ENCODE peak calls at places on chromosomes 6 and 20, in eight cellular contexts. M is GM23248, J is uterus, X is heart left ventricle, Z is Caco-2, C is BE2C, H is sigmoid colon, R is trophoblast cell. N is an unnamed sample.

GRCh38 chr6:25202505-25202904 is 76.7 kb upstream of the CARMIL1 start:
- DNase-seq in M (peak; percentile 82), J (no peak), X (no peak), Z (no peak), C (no peak), H (no peak), R (no peak), N (no peak)

GRCh38 chr6:53811746-53812145 is 16.9 kb downstream of the LRRC1 start:
- DNase-seq in M (no peak), J (no peak), X (no peak), Z (no peak), C (no peak), H (no peak), R (no peak), N (no peak)

GRCh38 chr20:16444056-16444777 is 129.0 kb downstream of the KIF16B start:
- DNase-seq in M (no peak), J (no peak), X (no peak), Z (no peak), C (no peak), H (no peak), R (no peak), N (no peak)

GRCh38 chr20:58623579-58624473 is 27.3 kb upstream of the STX16 start:
- DNase-seq in M (peak; percentile 99), J (peak; percentile 87), X (peak; percentile 79), Z (peak; percentile 74), C (peak; percentile 88), H (peak; percentile 80), R (peak; percentile 83), N (no peak)

GRCh38 chr20:4925842-4926530 is 75.3 kb downstream of the SLC23A2 start:
- DNase-seq in M (peak; percentile 73), J (peak; percentile 75), X (peak; percentile 68), Z (no peak), C (no peak), H (peak; percentile 81), R (no peak), N (no peak)

GRCh38 chr6:112139052-112139451 is 51.7 kb downstream of the FAM229B start:
- DNase-seq in M (no peak), J (no peak), X (no peak), Z (no peak), C (no peak), H (no peak), R (no peak), N (no peak)

GRCh38 chr6:159682265-159682664 is 10.8 kb downstream of the SOD2 start:
- DNase-seq in M (peak; percentile 6), J (no peak), X (no peak), Z (no peak), C (no peak), H (no peak), R (no peak), N (no peak)

GRCh38 chr6:3542032-3542640 is 85.3 kb upstream of the SLC22A23 start:
- DNase-seq in M (no peak), J (no peak), X (no peak), Z (no peak), C (no peak), H (no peak), R (no peak), N (no peak)

GRCh38 chr20:49901588-49901987 is 13.7 kb downstream of the SPATA2 start:
- DNase-seq in M (no peak), J (no peak), X (no peak), Z (peak; percentile 30), C (no peak), H (peak; percentile 63), R (no peak), N (no peak)

GRCh38 chr20:5863040-5863811 is 87.1 kb downstream of the TRMT6 start:
- DNase-seq in M (peak; percentile 61), J (peak; percentile 15), X (no peak), Z (no peak), C (no peak), H (no peak), R (no peak), N (no peak)

GRCh38 chr6:25637946-25638345 is 14.1 kb upstream of the SCGN start:
- DNase-seq in M (no peak), J (no peak), X (no peak), Z (peak; percentile 47), C (no peak), H (no peak), R (no peak), N (no peak)

GRCh38 chr6:98583506-98583905 is 250.9 kb upstream of the POU3F2 start:
- DNase-seq in M (no peak), J (no peak), X (no peak), Z (no peak), C (no peak), H (no peak), R (no peak), N (no peak)

GRCh38 chr6:125910518-125910917 is 46.1 kb upstream of the HINT3 start:
- DNase-seq in M (peak; percentile 67), J (no peak), X (no peak), Z (no peak), C (no peak), H (no peak), R (no peak), N (no peak)

GRCh38 chr6:30915591-30915946 is 1.5 kb downstream of the VARS2 start:
- DNase-seq in M (peak; percentile 77), J (peak; percentile 37), X (no peak), Z (no peak), C (peak; percentile 45), H (no peak), R (peak; percentile 11), N (no peak)

GRCh38 chr6:139926711-139927110 is 552.3 kb upstream of the CITED2 start:
- DNase-seq in M (peak; percentile 41), J (no peak), X (no peak), Z (no peak), C (no peak), H (no peak), R (no peak), N (no peak)

GRCh38 chr20:21601799-21602198 is 87.9 kb upstream of the NKX2-2 start:
- DNase-seq in M (no peak), J (no peak), X (no peak), Z (no peak), C (no peak), H (no peak), R (no peak), N (no peak)
- H3K9me3 ChIP-seq in M (no peaks in the 10 kb centered on the region), J (no peaks in the 10 kb centered on the region), X (peaks cover 19% of the 10 kb centered on the region), Z (peaks cover 12% of the 10 kb centered on the region), C (no peaks in the 10 kb centered on the region), H (no peaks in the 10 kb centered on the region), R (peaks cover 2% of the 10 kb centered on the region), N (no peaks in the 10 kb centered on the region)

GRCh38 chr20:51100617-51101016 is 77.7 kb upstream of the KCNG1 start:
- DNase-seq in M (no peak), J (no peak), X (no peak), Z (no peak), C (no peak), H (no peak), R (no peak), N (no peak)

GRCh38 chr20:51095755-51096509 is 73.0 kb upstream of the KCNG1 start:
- DNase-seq in M (no peak), J (no peak), X (no peak), Z (no peak), C (no peak), H (no peak), R (no peak), N (no peak)

GRCh38 chr20:51094221-51094620 is 71.3 kb upstream of the KCNG1 start:
- DNase-seq in M (peak; percentile 23), J (no peak), X (no peak), Z (no peak), C (no peak), H (no peak), R (no peak), N (no peak)

GRCh38 chr20:51096571-51097267 is 73.8 kb upstream of the KCNG1 start:
- DNase-seq in M (no peak), J (no peak), X (no peak), Z (no peak), C (no peak), H (no peak), R (no peak), N (no peak)

GRCh38 chr20:51097334-51098176 is 74.6 kb upstream of the KCNG1 start:
- DNase-seq in M (no peak), J (no peak), X (no peak), Z (no peak), C (no peak), H (no peak), R (no peak), N (no peak)
- H3K4me1 ChIP-seq in M (no peaks in the 10 kb centered on the region), J (no peaks in the 10 kb centered on the region), X (no peaks in the 10 kb centered on the region), Z (peaks cover 12% of the 10 kb centered on the region), C (no peaks in the 10 kb centered on the region), H (no peaks in the 10 kb centered on the region), R (peaks cover 6% of the 10 kb centered on the region), N (no peaks in the 10 kb centered on the region)

DNA sequence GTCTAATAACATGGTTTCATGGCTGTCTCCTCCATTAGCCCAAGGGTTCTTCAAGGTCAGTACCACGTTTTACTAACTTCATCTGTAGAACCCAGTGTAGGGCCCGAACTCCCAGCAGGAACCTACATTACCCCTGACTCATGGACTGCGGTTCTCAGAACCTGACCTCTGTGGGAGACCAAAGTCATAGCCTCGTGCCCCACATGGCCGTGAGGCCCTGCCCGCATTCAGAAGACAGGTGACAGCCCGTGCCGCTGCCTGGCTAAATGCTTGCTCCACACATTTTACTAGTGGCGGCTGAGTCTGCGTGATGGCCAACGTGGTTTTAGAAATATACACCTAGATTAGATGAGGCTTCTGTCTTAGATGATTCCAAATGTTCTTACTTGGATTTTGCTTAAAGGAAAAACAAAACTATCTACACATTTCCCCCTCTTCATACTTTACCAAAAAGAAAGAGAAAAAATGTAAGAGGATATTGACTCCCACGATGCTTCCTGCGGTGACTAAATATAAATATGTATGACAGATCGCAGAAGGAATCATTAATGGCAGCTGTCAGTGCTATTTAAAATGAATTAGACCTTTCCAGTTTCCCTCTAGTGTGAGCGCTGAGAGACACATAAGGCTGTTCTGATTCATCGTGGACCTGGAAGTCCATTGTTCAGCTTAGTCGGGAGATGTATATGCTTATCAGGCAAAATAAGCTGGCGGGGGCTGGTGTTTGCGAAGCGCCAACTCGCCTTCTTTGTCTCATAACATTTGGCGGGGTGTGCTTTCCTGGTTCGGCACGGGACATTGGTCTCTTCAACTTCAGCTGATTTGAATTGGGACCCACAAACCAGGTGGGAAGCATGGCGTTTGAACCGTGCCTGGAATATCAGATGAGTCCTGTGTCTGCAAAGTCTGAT is 95.2 kb downstream of the CDH4 start:
- DNase-seq in M (no peak), J (no peak), X (no peak), Z (no peak), C (no peak), H (no peak), R (no peak), N (no peak)
- H3K4me3 ChIP-seq in M (no peak overlapping the region), J (no peak overlapping the region), X (no peak overlapping the region), Z (no peak overlapping the region), C (no peak overlapping the region), H (no peak overlapping the region), R (no peak overlapping the region), N (no peak overlapping the region)

GRCh38 chr20:39886650-39887190 is 802.3 kb downstream of the MAFB start:
- DNase-seq in M (peak; percentile 21), J (no peak), X (no peak), Z (no peak), C (no peak), H (peak; percentile 72), R (no peak), N (no peak)

GRCh38 chr20:39885975-39886649 is 802.9 kb downstream of the MAFB start:
- DNase-seq in M (peak; percentile 98), J (peak; percentile 64), X (peak; percentile 71), Z (peak; percentile 61), C (peak; percentile 49), H (peak; percentile 82), R (peak; percentile 85), N (no peak)

GRCh38 chr20:39893013-39893685 is 795.9 kb downstream of the MAFB start:
- DNase-seq in M (peak; percentile 79), J (no peak), X (no peak), Z (no peak), C (no peak), H (no peak), R (peak; percentile 58), N (no peak)

GRCh38 chr20:39890697-39891096 is 798.3 kb downstream of the MAFB start:
- DNase-seq in M (no peak), J (no peak), X (no peak), Z (no peak), C (no peak), H (no peak), R (no peak), N (no peak)

GRCh38 chr20:39888310-39888709 is 800.7 kb downstream of the MAFB start:
- DNase-seq in M (no peak), J (no peak), X (no peak), Z (no peak), C (no peak), H (no peak), R (no peak), N (no peak)
- H3K9me3 ChIP-seq in M (no peaks in the 10 kb centered on the region), J (no peaks in the 10 kb centered on the region), X (no peaks in the 10 kb centered on the region), Z (no peaks in the 10 kb centered on the region), C (no peaks in the 10 kb centered on the region), H (no peaks in the 10 kb centered on the region), R (no peaks in the 10 kb centered on the region), N (no peaks in the 10 kb centered on the region)